ENCODE peak calls at places on chromosomes 13 and 19, in six cellular contexts. D is RWPE1; B is brain microvascular endothelial cell; I is activated CD8-positive, alpha-beta memory T cell treated with anti-CD3 and anti-CD28 coated beads for 24 hours; A is Caco-2; H is esophagus squamous epithelium. C is an unnamed sample.

GRCh38 chr19:3770136-3771032 is 1.6 kb downstream of the RAX2 start:
- DNase-seq in D (no peak), B (no peak), I (no peak), A (no peak), H (no peak), C (no peak)

GRCh38 chr13:47112205-47112896 is 215.5 kb upstream of the HTR2A start:
- DNase-seq in D (peak), B (no peak), I (no peak), A (no peak), H (no peak), C (peak)

GRCh38 chr13:110187501-110188161 is 119.3 kb downstream of the COL4A1 start:
- DNase-seq in D (peak), B (peak), I (no peak), A (no peak), H (no peak), C (peak)

GRCh38 chr13:51221674-51222509 is at the start of gene FAM124A:
- DNase-seq in D (peak), B (no peak), I (peak), A (no peak), H (no peak), C (no peak)

GRCh38 chr13:112325142-112325808 is 50.9 kb upstream of the SPACA7 start:
- DNase-seq in D (no peak), B (no peak), I (no peak), A (no peak), H (no peak), C (no peak)

GRCh38 chr13:19083340-19083739 is 98.3 kb downstream of the TUBA3C start:
- DNase-seq in D (no peak), B (no peak), I (no peak), A (no peak), H (no peak), C (no peak)

GRCh38 chr13:36297600-36298338 is at the start of gene CCDC169:
- DNase-seq in D (peak), B (peak), I (peak), A (peak), H (peak), C (peak)

GRCh38 chr13:98098511-98098910 is 44.4 kb upstream of the FARP1 start:
- DNase-seq in D (no peak), B (no peak), I (no peak), A (no peak), H (no peak), C (no peak)

GRCh38 chr19:34118879-34119748 is 53.2 kb upstream of the LSM14A start:
- DNase-seq in D (no peak), B (no peak), I (no peak), A (no peak), H (no peak), C (no peak)

GRCh38 chr19:49863254-49863934 is 4.0 kb downstream of the PNKP start:
- DNase-seq in D (no peak), B (no peak), I (no peak), A (no peak), H (no peak), C (no peak)

GRCh38 chr19:40741527-40742390 is 8.5 kb downstream of the ACTMAP start:
- DNase-seq in D (no peak), B (no peak), I (no peak), A (no peak), H (no peak), C (peak)

GRCh38 chr19:41845001-41845050 is at the start of gene DMRTC2:
- DNase-seq in D (no peak), B (no peak), I (no peak), A (no peak), H (no peak), C (no peak)

GRCh38 chr19:293436-294110 is 2.4 kb upstream of the PLPP2 start:
- DNase-seq in D (no peak), B (no peak), I (no peak), A (no peak), H (no peak), C (no peak)

GRCh38 chr13:42591602-42592001 is 17.6 kb downstream of the TNFSF11 start:
- DNase-seq in D (no peak), B (no peak), I (no peak), A (no peak), H (no peak), C (no peak)

GRCh38 chr19:35643255-35644205 is 2.0 kb downstream of the ETV2 start:
- DNase-seq in D (peak), B (peak), I (peak), A (peak), H (peak), C (peak)

GRCh38 chr19:52028780-52029123 is 573 bp upstream of the ZNF614 start:
- DNase-seq in D (peak), B (no peak), I (no peak), A (no peak), H (no peak), C (no peak)

GRCh38 chr13:89627991-89628390 is 1719.5 kb upstream of the MIR17HG start:
- DNase-seq in D (peak), B (no peak), I (no peak), A (no peak), H (no peak), C (peak)

GRCh38 chr19:58429745-58430144 is 10.2 kb downstream of the ZNF132 start:
- DNase-seq in D (no peak), B (no peak), I (no peak), A (no peak), H (no peak), C (peak)

GRCh38 chr19:55657004-55657747 is 2.3 kb downstream of the U2AF2 start:
- DNase-seq in D (no peak), B (no peak), I (no peak), A (no peak), H (no peak), C (no peak)

GRCh38 chr19:41339936-41340335 is 13.8 kb downstream of the TGFB1 start:
- DNase-seq in D (peak), B (no peak), I (no peak), A (no peak), H (no peak), C (no peak)

GRCh38 chr13:43042410-43042921 is 19.1 kb downstream of the DNAJC15 start:
- DNase-seq in D (no peak), B (no peak), I (no peak), A (no peak), H (no peak), C (no peak)

GRCh38 chr13:107675847-107676550 is 539.3 kb downstream of the LIG4 start:
- DNase-seq in D (no peak), B (no peak), I (no peak), A (no peak), H (no peak), C (no peak)

GRCh38 chr13:45875951-45876350 is 24.4 kb upstream of the SIAH3 start:
- DNase-seq in D (peak), B (no peak), I (no peak), A (no peak), H (no peak), C (peak)

GRCh38 chr13:112748947-112749346 is 59.1 kb downstream of the ATP11A start:
- DNase-seq in D (no peak), B (no peak), I (no peak), A (no peak), H (no peak), C (no peak)

GRCh38 chr13:87877477-87877876 is 206.3 kb downstream of the SLITRK5 start:
- DNase-seq in D (no peak), B (no peak), I (no peak), A (no peak), H (no peak), C (no peak)

GRCh38 chr13:46757640-46758039 is 39.3 kb downstream of the ESD start:
- DNase-seq in D (no peak), B (no peak), I (no peak), A (no peak), H (no peak), C (no peak)

GRCh38 chr19:44820648-44821609 is 12.0 kb downstream of the BCAM start:
- DNase-seq in D (no peak), B (peak), I (no peak), A (no peak), H (no peak), C (no peak)

GRCh38 chr13:50613356-50613831 is 230.1 kb downstream of the DLEU7 start:
- DNase-seq in D (no peak), B (no peak), I (no peak), A (no peak), H (no peak), C (no peak)

GRCh38 chr19:10238172-10238783 is 7.1 kb upstream of the S1PR2 start:
- DNase-seq in D (peak), B (peak), I (no peak), A (peak), H (no peak), C (peak)

GRCh38 chr19:8501547-8501946 is 893 bp downstream of the PRAM1 start:
- DNase-seq in D (no peak), B (no peak), I (no peak), A (no peak), H (no peak), C (no peak)

GRCh38 chr19:27974082-27974513 is 1238.9 kb downstream of the UQCRFS1 start:
- DNase-seq in D (no peak), B (peak), I (no peak), A (peak), H (no peak), C (peak)

GRCh38 chr13:98445340-98446233 is 131.3 kb downstream of the STK24 start:
- DNase-seq in D (peak), B (peak), I (peak), A (peak), H (no peak), C (peak)

GRCh38 chr13:98856983-98857382 is 104.5 kb upstream of the SLC15A1 start:
- DNase-seq in D (no peak), B (no peak), I (no peak), A (no peak), H (no peak), C (no peak)

GRCh38 chr19:4164262-4164661 is 10.8 kb downstream of the CREB3L3 start:
- DNase-seq in D (no peak), B (no peak), I (no peak), A (no peak), H (no peak), C (no peak)

GRCh38 chr13:111994578-111994977 is 72.4 kb upstream of the SOX1 start:
- DNase-seq in D (no peak), B (no peak), I (no peak), A (no peak), H (no peak), C (no peak)

GRCh38 chr19:29673451-29674371 is 8.4 kb downstream of the PLEKHF1 start:
- DNase-seq in D (no peak), B (no peak), I (no peak), A (no peak), H (no peak), C (no peak)

GRCh38 chr19:44728178-44728577 is 20.3 kb upstream of the BCL3 start:
- DNase-seq in D (no peak), B (no peak), I (no peak), A (no peak), H (no peak), C (no peak)

GRCh38 chr19:46924874-46925547 is 64.2 kb downstream of the ARHGAP35 start:
- DNase-seq in D (peak), B (no peak), I (no peak), A (peak), H (no peak), C (peak)

GRCh38 chr19:11598103-11598483 is 810 bp downstream of the ZNF627 start:
- DNase-seq in D (no peak), B (peak), I (no peak), A (no peak), H (no peak), C (peak)

GRCh38 chr13:40508112-40508511 is 158.3 kb downstream of the FOXO1 start:
- DNase-seq in D (no peak), B (peak), I (no peak), A (no peak), H (no peak), C (peak)